ENCODE peak calls at places on chromosomes 6 and 20, in seven cellular contexts. R is foreskin fibroblast, J is GM23338, W is prostate gland, F is uterus, Q is transverse colon, N is right cardiac atrium. L is an unnamed sample.

GRCh38 chr6:148289153-148289552 is 53.5 kb upstream of the SASH1 start:
- DNase-seq in W (no peak), F (no peak), R (no peak), N (no peak), Q (no peak), J (no peak), L (no peak)

GRCh38 chr6:29146154-29146553 is 24.6 kb upstream of the OR2J2 start:
- DNase-seq in F (no peak), R (no peak), N (no peak), J (no peak), Q (no peak), W (no peak), L (no peak)

GRCh38 chr6:26122402-26122792 is 35.2 kb downstream of the HFE start:
- DNase-seq in N (no peak), J (peak), W (peak), R (no peak), Q (peak), F (no peak), L (no peak)

GRCh38 chr6:38773338-38773737 is 58.2 kb downstream of the DNAH8 start:
- DNase-seq in R (no peak), N (no peak), W (no peak), J (peak), Q (peak), F (no peak), L (no peak)

GRCh38 chr20:21505810-21506530 is 7.9 kb downstream of the NKX2-2 start:
- DNase-seq in J (peak), R (peak), N (peak), Q (peak), F (no peak), W (no peak), L (peak)

GRCh38 chr6:15969236-15969778 is 159.6 kb upstream of the MYLIP start:
- DNase-seq in R (peak), N (no peak), J (no peak), W (no peak), Q (no peak), F (no peak), L (no peak)

GRCh38 chr20:36542019-36542488 is 735 bp downstream of the MYL9 start:
- DNase-seq in F (peak), N (peak), R (peak), W (no peak), Q (peak), J (peak), L (peak)

GRCh38 chr6:37122861-37123260 is 47.1 kb upstream of the PIM1 start:
- DNase-seq in R (peak), J (no peak), Q (no peak), F (no peak), N (no peak), W (no peak), L (no peak)

GRCh38 chr6:11236915-11237314 is 4.4 kb upstream of the NEDD9 start:
- DNase-seq in W (no peak), F (no peak), R (no peak), J (no peak), Q (no peak), N (no peak), L (no peak)

GRCh38 chr6:170578909-170579308 is 5.5 kb downstream of the PDCD2 start:
- DNase-seq in Q (no peak), W (no peak), R (no peak), F (no peak), J (no peak), N (no peak), L (no peak)

GRCh38 chr20:8658103-8658502 is 410.8 kb upstream of the PLCB4 start:
- DNase-seq in W (no peak), Q (no peak), J (no peak), R (no peak), F (no peak), N (no peak), L (no peak)

GRCh38 chr20:56449459-56449858 is 19.0 kb upstream of the RTF2 start:
- DNase-seq in W (no peak), F (no peak), Q (no peak), J (no peak), R (no peak), N (no peak), L (no peak)

GRCh38 chr20:4068708-4069107 is 53.4 kb upstream of the RNF24 start:
- DNase-seq in R (no peak), W (no peak), J (no peak), Q (peak), N (no peak), F (no peak), L (peak)

GRCh38 chr6:74757788-74758187 is 448.1 kb downstream of the COL12A1 start:
- DNase-seq in Q (no peak), W (no peak), J (no peak), F (no peak), R (no peak), N (no peak), L (no peak)

GRCh38 chr6:110181131-110182027 is 1.2 kb downstream of the CDC40 start:
- DNase-seq in J (no peak), W (no peak), Q (no peak), N (no peak), F (no peak), R (peak), L (no peak)

GRCh38 chr6:44661221-44661609 is 273.7 kb downstream of the CDC5L start:
- DNase-seq in J (no peak), R (peak), Q (no peak), W (peak), F (no peak), N (no peak), L (no peak)

GRCh38 chr20:32484221-32485125 is 100.7 kb downstream of the NOL4L start:
- DNase-seq in R (peak), N (peak), J (peak), Q (peak), F (peak), W (peak), L (peak)

GRCh38 chr6:24659547-24659946 is 7.2 kb downstream of the TDP2 start:
- DNase-seq in J (peak), R (peak), N (no peak), Q (no peak), F (no peak), W (no peak), L (no peak)

GRCh38 chr6:108027594-108027993 is 46.9 kb downstream of the OSTM1 start:
- DNase-seq in R (peak), J (peak), W (no peak), Q (peak), F (no peak), N (no peak), L (no peak)

GRCh38 chr6:101539510-101540245 is 146.2 kb downstream of the GRIK2 start:
- DNase-seq in Q (no peak), R (peak), W (no peak), N (no peak), J (no peak), F (no peak), L (no peak)

GRCh38 chr6:163404825-163405265 is 9.7 kb upstream of the QKI start:
- DNase-seq in F (peak), Q (peak), J (no peak), R (peak), W (no peak), N (peak), L (peak)

GRCh38 chr20:32332614-32333013 is 25.5 kb upstream of the ASXL1 start:
- DNase-seq in J (no peak), N (peak), F (no peak), W (no peak), R (peak), Q (peak), L (no peak)

GRCh38 chr20:19022118-19022575 is 190.3 kb upstream of the SLC24A3 start:
- DNase-seq in N (no peak), R (no peak), Q (no peak), F (no peak), W (no peak), J (no peak), L (no peak)

GRCh38 chr6:11992086-11992485 is 20.0 kb upstream of the HIVEP1 start:
- DNase-seq in N (no peak), J (no peak), Q (no peak), W (no peak), R (no peak), F (no peak), L (no peak)

GRCh38 chr20:10434832-10435812 is at the start of gene SLX4IP:
- DNase-seq in N (peak), J (peak), R (peak), F (peak), Q (peak), W (peak), L (peak)

GRCh38 chr6:96836579-96837137 is 619 bp downstream of the GPR63 start:
- DNase-seq in N (peak), W (peak), R (peak), J (peak), Q (no peak), F (peak), L (no peak)

DNA sequence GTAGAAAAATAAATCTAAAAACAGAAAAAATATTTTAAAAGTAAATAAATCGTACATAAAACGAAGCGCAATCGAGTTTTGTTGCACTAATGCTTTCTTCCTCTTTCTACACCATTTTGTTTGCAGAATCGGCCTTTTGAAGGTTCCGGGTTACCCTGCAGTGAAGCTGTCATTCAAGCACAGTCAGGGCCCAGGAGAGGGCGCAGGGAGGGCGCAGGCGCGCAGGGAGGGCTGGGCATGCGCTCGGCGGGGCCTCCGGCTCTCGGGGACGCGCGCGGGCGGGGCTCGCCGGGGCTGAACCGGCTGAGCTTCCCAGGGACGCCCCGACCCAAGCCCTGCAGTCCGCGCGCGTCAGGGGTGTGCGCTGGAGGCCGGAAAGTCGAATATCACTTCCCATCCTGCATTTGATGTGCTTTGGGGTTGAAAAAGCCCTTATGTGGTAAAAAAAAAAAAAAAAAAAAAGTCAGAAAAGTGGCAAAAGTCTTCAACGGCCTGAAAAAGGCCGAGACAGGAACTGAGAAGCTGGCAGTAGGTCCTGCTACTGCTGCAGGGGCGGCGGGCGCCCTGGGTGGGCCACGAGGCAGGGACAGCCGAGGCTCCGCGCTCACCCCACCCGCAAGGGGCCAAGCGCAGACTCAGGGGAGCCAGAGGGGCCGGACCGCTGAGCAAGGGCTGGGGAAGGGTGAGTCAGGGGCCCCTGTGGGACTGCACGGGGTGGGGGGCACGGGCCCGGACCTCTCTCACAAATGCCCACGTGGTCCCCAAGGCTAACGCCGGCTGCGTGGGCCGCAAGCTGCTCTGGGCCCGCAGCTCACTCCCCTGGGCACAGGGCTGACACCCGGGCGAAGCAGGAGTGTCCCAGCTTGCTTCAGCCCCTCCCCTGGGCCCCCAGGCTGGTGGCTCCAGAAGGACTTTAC is 40.5 kb downstream of the THBS2 start:
- DNase-seq in N (peak), R (peak), Q (peak), W (peak), F (peak), J (peak), L (peak)
- H3K4me3 ChIP-seq in N (peak), R (no peak), Q (peak), W (peak), F (no peak), J (peak), L (peak)

DNA sequence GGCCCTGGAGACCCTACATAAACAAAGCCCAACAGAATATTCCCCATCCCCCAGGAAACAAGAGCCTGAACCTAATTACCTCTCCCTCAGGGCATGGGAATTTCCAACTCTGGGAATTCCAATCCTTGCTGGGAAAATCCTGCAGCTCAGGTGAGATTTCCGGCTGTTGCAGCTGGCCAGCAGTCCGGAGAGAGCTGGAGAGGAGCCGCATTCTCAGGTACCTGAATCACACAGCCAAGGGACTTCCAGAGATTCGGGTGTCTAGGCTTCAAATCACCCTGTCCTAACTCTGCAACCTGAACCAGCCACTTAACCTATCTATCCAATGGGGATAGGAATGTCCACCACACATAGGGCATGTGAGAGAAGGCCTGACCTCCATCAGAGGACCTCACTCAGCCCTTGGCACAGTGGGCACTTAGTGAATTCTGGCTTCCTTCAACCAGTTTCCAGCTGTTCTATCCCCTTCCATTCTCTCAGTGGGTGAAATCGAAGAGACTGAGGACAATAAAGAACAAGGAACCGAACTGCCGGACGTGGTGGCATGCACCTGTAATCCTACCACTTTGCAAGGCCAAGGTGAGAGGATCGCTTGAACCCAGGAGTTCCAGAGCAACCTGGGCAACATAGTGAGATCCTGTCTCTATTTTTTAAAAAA is 3.2 kb downstream of the TNF start:
- DNase-seq in J (peak), W (no peak), Q (no peak), N (no peak), F (no peak), R (no peak), L (peak)
- H3K4me3 ChIP-seq in J (no peak), W (no peak), Q (no peak), N (no peak), F (no peak), R (no peak), L (peak)

DNA sequence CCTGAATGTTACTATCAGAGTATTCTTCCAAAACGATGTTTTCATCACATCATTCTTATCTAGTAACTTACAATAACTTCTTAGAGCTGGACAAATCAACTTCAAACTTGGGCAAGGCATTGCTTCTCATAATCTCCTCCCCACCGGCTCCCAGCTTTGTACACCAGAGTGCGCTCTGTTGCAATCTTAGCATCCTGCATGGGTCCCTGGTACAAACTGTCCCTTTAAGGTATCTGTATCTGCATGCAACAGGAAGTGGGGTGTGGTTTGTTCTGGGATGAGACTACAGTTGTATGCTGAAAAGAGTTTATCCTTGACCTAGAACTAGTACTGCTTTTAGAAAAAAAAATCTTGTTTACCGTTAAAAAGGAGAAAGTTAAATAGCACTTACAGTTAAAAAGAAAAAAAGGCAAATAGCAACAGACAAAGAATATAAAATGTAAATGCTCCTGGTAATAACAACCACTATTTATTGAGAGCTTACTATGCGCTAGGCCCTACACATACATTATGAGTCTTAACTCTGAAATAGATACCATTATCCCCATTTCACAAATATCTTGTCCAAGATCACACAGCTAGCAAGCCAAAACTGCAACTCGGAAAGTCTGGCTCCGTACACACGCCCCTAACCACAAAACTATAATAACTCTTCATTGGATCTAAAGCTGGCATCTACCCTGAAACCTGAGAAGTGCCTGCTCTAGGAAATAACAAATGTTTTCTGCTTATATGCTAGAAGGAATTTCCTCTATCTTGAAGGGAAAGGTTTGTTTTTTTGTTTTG is 9.8 kb upstream of the HECA start:
- DNase-seq in R (peak), F (peak), Q (peak), J (peak), N (peak), W (peak), L (peak)
- H3K4me3 ChIP-seq in R (no peak), F (no peak), Q (no peak), J (no peak), N (no peak), W (no peak), L (no peak)

GRCh38 chr6:81940451-81940850 is 188.0 kb upstream of the TENT5A start:
- DNase-seq in W (no peak), R (no peak), F (no peak), N (no peak), Q (no peak), J (no peak), L (no peak)

GRCh38 chr6:81939774-81940165 is 187.3 kb upstream of the TENT5A start:
- DNase-seq in N (no peak), Q (no peak), J (no peak), F (no peak), R (peak), W (no peak), L (no peak)

GRCh38 chr6:81938014-81938761 is 185.7 kb upstream of the TENT5A start:
- DNase-seq in N (no peak), R (peak), F (no peak), W (no peak), Q (no peak), J (no peak), L (no peak)

GRCh38 chr6:81937296-81937937 is 184.9 kb upstream of the TENT5A start:
- DNase-seq in Q (no peak), R (peak), N (no peak), F (no peak), W (no peak), J (no peak), L (no peak)

DNA sequence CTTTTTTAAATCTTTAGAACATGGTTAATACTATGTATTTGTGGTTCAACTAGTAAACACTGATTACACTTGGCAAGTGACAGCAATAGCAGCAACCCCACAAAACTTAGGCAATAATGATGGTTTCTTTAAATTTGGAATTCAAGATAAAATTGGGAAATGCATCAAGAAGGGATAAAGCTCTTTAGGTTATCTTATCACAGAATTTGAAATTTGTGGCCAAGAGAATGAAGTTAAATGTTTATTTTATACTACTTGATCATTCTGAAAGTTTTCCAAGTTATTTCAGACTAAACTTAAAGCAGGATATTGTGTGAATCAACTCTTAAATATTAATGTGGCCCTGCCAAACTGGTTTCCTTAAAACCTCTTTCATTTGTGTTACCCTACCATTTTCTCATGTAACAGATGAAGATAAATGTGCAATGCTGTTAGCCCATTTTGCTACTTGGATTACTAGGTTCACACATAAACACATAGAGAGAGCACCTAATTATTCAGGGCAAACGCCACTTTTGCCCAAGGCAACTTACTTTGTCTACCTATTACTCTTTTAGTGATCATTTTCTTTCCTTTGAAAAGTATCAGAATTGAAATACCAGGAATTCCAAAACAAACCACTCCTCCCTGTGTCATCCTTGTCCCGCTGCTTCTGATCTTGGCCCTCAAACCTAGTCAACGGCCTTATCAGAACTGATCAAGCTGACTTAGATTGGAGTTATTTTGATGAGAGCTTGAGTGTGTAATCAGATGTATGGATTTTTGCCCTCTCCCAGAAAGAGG is 186.7 kb upstream of the TENT5A start:
- DNase-seq in N (no peak), W (no peak), J (peak), F (no peak), Q (no peak), R (peak), L (no peak)
- H3K4me3 ChIP-seq in N (no peak), W (no peak), J (no peak), F (no peak), Q (no peak), R (no peak), L (no peak)

DNA sequence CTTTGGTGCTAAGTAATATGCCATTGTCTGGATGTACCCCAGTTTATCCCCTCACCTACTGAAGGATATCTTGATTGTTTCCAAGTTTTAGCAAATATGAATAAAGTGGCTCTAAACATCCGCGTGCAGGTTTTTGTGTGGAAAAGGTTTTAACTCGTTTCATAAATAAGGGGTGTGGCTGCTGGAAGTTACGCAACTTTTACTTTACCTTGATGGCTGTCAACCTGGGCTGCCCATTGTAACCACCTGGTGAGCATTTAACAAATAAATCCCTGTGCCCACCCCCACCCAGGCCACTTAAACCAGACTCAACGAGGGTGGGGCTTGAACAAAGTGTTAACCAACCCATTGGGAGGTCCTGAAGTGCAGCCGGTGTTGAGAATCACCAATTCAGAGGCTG is 187.8 kb downstream of the NRN1 start:
- DNase-seq in N (no peak), J (no peak), F (no peak), R (no peak), W (no peak), Q (no peak), L (no peak)
- H3K4me3 ChIP-seq in N (no peak), J (no peak), F (no peak), R (no peak), W (no peak), Q (no peak), L (no peak)

L was measured in spleen.